ENCODE peak calls at places on chromosomes 6 and 20, in ten cellular contexts. One of them, this sample, is unnamed.

GRCh38 chr20:13611726-13612125 is 27.0 kb downstream of the TASP1 start:
- DNase-seq in cardiac muscle cell: no peak
- DNase-seq in BE2C: no peak
- DNase-seq in left ventricle myocardium inferior: no peak
- DNase-seq in right cardiac atrium: no peak
- DNase-seq in choroid plexus epithelial cell: no peak
- DNase-seq in WERI-Rb-1: no peak
- DNase-seq in AG09309: no peak
- DNase-seq in Panc1: no peak
- DNase-seq in astrocyte of the cerebellum: no peak
- DNase-seq in this sample: no peak

GRCh38 chr6:87907521-87907920 is 140.1 kb upstream of the SPACA1 start:
- DNase-seq in cardiac muscle cell: peak
- DNase-seq in BE2C: no peak
- DNase-seq in left ventricle myocardium inferior: no peak
- DNase-seq in right cardiac atrium: no peak
- DNase-seq in choroid plexus epithelial cell: peak
- DNase-seq in WERI-Rb-1: no peak
- DNase-seq in AG09309: peak
- DNase-seq in Panc1: no peak
- DNase-seq in astrocyte of the cerebellum: peak
- DNase-seq in this sample: no peak

GRCh38 chr6:9502991-9503761 is 911.7 kb downstream of the TFAP2A start:
- DNase-seq in cardiac muscle cell: peak
- DNase-seq in BE2C: no peak
- DNase-seq in left ventricle myocardium inferior: no peak
- DNase-seq in right cardiac atrium: no peak
- DNase-seq in choroid plexus epithelial cell: peak
- DNase-seq in WERI-Rb-1: no peak
- DNase-seq in AG09309: no peak
- DNase-seq in Panc1: peak
- DNase-seq in astrocyte of the cerebellum: peak
- DNase-seq in this sample: peak

GRCh38 chr20:11852801-11853200 is 64.9 kb upstream of the BTBD3 start:
- DNase-seq in cardiac muscle cell: peak
- DNase-seq in BE2C: no peak
- DNase-seq in left ventricle myocardium inferior: no peak
- DNase-seq in right cardiac atrium: no peak
- DNase-seq in choroid plexus epithelial cell: peak
- DNase-seq in WERI-Rb-1: no peak
- DNase-seq in AG09309: no peak
- DNase-seq in Panc1: no peak
- DNase-seq in astrocyte of the cerebellum: no peak
- DNase-seq in this sample: no peak

GRCh38 chr6:117976030-117976651 is 69.1 kb downstream of the SLC35F1 start:
- DNase-seq in cardiac muscle cell: peak
- DNase-seq in BE2C: peak
- DNase-seq in left ventricle myocardium inferior: no peak
- DNase-seq in right cardiac atrium: no peak
- DNase-seq in choroid plexus epithelial cell: peak
- DNase-seq in WERI-Rb-1: peak
- DNase-seq in AG09309: peak
- DNase-seq in Panc1: peak
- DNase-seq in astrocyte of the cerebellum: peak
- DNase-seq in this sample: peak

GRCh38 chr20:44188752-44189151 is 1.8 kb upstream of the JPH2 start:
- DNase-seq in cardiac muscle cell: no peak
- DNase-seq in BE2C: no peak
- DNase-seq in left ventricle myocardium inferior: no peak
- DNase-seq in right cardiac atrium: no peak
- DNase-seq in choroid plexus epithelial cell: peak
- DNase-seq in WERI-Rb-1: no peak
- DNase-seq in AG09309: no peak
- DNase-seq in Panc1: no peak
- DNase-seq in astrocyte of the cerebellum: no peak
- DNase-seq in this sample: no peak

GRCh38 chr6:18142591-18142861 is 12.4 kb downstream of the TPMT start:
- DNase-seq in cardiac muscle cell: no peak
- DNase-seq in BE2C: no peak
- DNase-seq in left ventricle myocardium inferior: no peak
- DNase-seq in right cardiac atrium: no peak
- DNase-seq in choroid plexus epithelial cell: no peak
- DNase-seq in WERI-Rb-1: no peak
- DNase-seq in AG09309: no peak
- DNase-seq in Panc1: no peak
- DNase-seq in astrocyte of the cerebellum: no peak
- DNase-seq in this sample: no peak

GRCh38 chr20:16531485-16531884 is 41.8 kb downstream of the KIF16B start:
- DNase-seq in cardiac muscle cell: no peak
- DNase-seq in BE2C: no peak
- DNase-seq in left ventricle myocardium inferior: no peak
- DNase-seq in right cardiac atrium: no peak
- DNase-seq in choroid plexus epithelial cell: no peak
- DNase-seq in WERI-Rb-1: no peak
- DNase-seq in AG09309: no peak
- DNase-seq in Panc1: no peak
- DNase-seq in astrocyte of the cerebellum: no peak
- DNase-seq in this sample: no peak

GRCh38 chr6:134515976-134516375 is 198.1 kb upstream of the SGK1 start:
- DNase-seq in cardiac muscle cell: peak
- DNase-seq in BE2C: no peak
- DNase-seq in left ventricle myocardium inferior: no peak
- DNase-seq in right cardiac atrium: no peak
- DNase-seq in choroid plexus epithelial cell: peak
- DNase-seq in WERI-Rb-1: no peak
- DNase-seq in AG09309: no peak
- DNase-seq in Panc1: no peak
- DNase-seq in astrocyte of the cerebellum: no peak
- DNase-seq in this sample: no peak

GRCh38 chr6:134519456-134519855 is 201.5 kb upstream of the SGK1 start:
- DNase-seq in cardiac muscle cell: peak
- DNase-seq in BE2C: no peak
- DNase-seq in left ventricle myocardium inferior: no peak
- DNase-seq in right cardiac atrium: peak
- DNase-seq in choroid plexus epithelial cell: peak
- DNase-seq in WERI-Rb-1: no peak
- DNase-seq in AG09309: no peak
- DNase-seq in Panc1: no peak
- DNase-seq in astrocyte of the cerebellum: no peak
- DNase-seq in this sample: no peak

GRCh38 chr6:134517863-134518262 is 200.0 kb upstream of the SGK1 start:
- DNase-seq in cardiac muscle cell: peak
- DNase-seq in BE2C: peak
- DNase-seq in left ventricle myocardium inferior: no peak
- DNase-seq in right cardiac atrium: no peak
- DNase-seq in choroid plexus epithelial cell: no peak
- DNase-seq in WERI-Rb-1: no peak
- DNase-seq in AG09309: no peak
- DNase-seq in Panc1: no peak
- DNase-seq in astrocyte of the cerebellum: no peak
- DNase-seq in this sample: no peak

GRCh38 chr6:134516582-134516981 is 198.7 kb upstream of the SGK1 start:
- DNase-seq in cardiac muscle cell: peak
- DNase-seq in BE2C: no peak
- DNase-seq in left ventricle myocardium inferior: no peak
- DNase-seq in right cardiac atrium: no peak
- DNase-seq in choroid plexus epithelial cell: peak
- DNase-seq in WERI-Rb-1: no peak
- DNase-seq in AG09309: no peak
- DNase-seq in Panc1: no peak
- DNase-seq in astrocyte of the cerebellum: no peak
- DNase-seq in this sample: no peak

DNA sequence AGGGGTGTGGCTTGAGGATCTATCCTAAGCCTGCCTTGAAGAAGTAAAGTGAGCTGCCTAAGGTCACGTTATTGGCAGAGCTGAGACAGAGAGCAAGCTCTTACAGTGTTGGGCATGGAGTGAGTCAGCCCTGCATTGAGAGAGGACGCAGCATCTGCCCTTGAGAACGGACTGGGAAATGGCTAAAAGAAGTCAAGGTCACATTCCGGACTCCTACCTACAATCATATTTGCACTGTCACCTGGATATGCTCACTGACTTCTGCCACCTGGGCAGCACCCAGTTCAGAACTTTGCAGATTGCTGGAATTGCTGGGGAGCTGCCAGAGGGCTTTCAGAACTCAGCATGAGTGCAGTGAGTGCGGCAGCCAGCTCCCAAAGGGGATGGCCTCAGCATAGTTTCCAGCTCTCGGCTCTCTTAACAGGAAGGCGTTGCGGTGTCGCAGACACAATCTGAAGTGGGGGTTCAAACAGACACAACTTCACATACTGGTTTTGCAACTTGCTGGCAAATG is 199.3 kb upstream of the SGK1 start:
- DNase-seq in cardiac muscle cell: peak
- DNase-seq in BE2C: peak
- DNase-seq in left ventricle myocardium inferior: peak
- DNase-seq in right cardiac atrium: peak
- DNase-seq in choroid plexus epithelial cell: peak
- DNase-seq in WERI-Rb-1: no peak
- DNase-seq in AG09309: peak
- DNase-seq in Panc1: no peak
- DNase-seq in astrocyte of the cerebellum: peak
- DNase-seq in this sample: peak
- H3K4me3 ChIP-seq in cardiac muscle cell: no peak
- H3K4me3 ChIP-seq in BE2C: peak
- H3K4me3 ChIP-seq in left ventricle myocardium inferior: peak
- H3K4me3 ChIP-seq in right cardiac atrium: no peak
- H3K4me3 ChIP-seq in choroid plexus epithelial cell: no peak
- H3K4me3 ChIP-seq in WERI-Rb-1: no peak
- H3K4me3 ChIP-seq in AG09309: peak
- H3K4me3 ChIP-seq in Panc1: peak
- H3K4me3 ChIP-seq in astrocyte of the cerebellum: no peak
- H3K4me3 ChIP-seq in this sample: no peak

DNA sequence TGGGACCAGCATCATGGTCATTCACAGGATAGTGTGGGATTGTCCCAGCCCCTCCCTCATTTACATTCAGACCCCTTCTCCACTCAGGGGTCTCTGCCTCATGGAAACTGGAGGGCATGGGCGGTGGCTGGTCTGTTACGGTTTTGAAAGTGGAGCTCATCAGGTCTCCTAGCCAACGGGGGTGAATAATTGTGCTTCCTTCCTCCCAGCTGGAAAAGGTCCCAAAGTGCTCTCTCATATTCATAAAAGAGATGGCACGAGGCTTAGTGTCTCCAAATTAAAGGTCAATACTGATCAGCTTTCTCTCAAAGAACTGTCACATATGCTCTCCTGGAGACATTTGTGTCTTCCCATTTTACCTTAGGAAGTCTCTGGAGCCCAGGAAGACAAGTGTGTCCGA is 19.9 kb downstream of the JARID2 start:
- DNase-seq in cardiac muscle cell: no peak
- DNase-seq in BE2C: no peak
- DNase-seq in left ventricle myocardium inferior: no peak
- DNase-seq in right cardiac atrium: no peak
- DNase-seq in choroid plexus epithelial cell: no peak
- DNase-seq in WERI-Rb-1: no peak
- DNase-seq in AG09309: no peak
- DNase-seq in Panc1: no peak
- DNase-seq in astrocyte of the cerebellum: no peak
- DNase-seq in this sample: no peak
- H3K4me3 ChIP-seq in cardiac muscle cell: no peak
- H3K4me3 ChIP-seq in BE2C: no peak
- H3K4me3 ChIP-seq in left ventricle myocardium inferior: peak
- H3K4me3 ChIP-seq in right cardiac atrium: no peak
- H3K4me3 ChIP-seq in choroid plexus epithelial cell: no peak
- H3K4me3 ChIP-seq in WERI-Rb-1: no peak
- H3K4me3 ChIP-seq in AG09309: no peak
- H3K4me3 ChIP-seq in Panc1: no peak
- H3K4me3 ChIP-seq in astrocyte of the cerebellum: no peak
- H3K4me3 ChIP-seq in this sample: no peak

GRCh38 chr6:35722121-35722761 is 14.6 kb upstream of the ARMC12 start:
- DNase-seq in cardiac muscle cell: peak
- DNase-seq in BE2C: no peak
- DNase-seq in left ventricle myocardium inferior: peak
- DNase-seq in right cardiac atrium: peak
- DNase-seq in choroid plexus epithelial cell: peak
- DNase-seq in WERI-Rb-1: no peak
- DNase-seq in AG09309: no peak
- DNase-seq in Panc1: no peak
- DNase-seq in astrocyte of the cerebellum: no peak
- DNase-seq in this sample: no peak

GRCh38 chr6:35718911-35719381 is 17.9 kb upstream of the ARMC12 start:
- DNase-seq in cardiac muscle cell: no peak
- DNase-seq in BE2C: no peak
- DNase-seq in left ventricle myocardium inferior: no peak
- DNase-seq in right cardiac atrium: peak
- DNase-seq in choroid plexus epithelial cell: peak
- DNase-seq in WERI-Rb-1: no peak
- DNase-seq in AG09309: no peak
- DNase-seq in Panc1: no peak
- DNase-seq in astrocyte of the cerebellum: no peak
- DNase-seq in this sample: no peak

GRCh38 chr6:35719407-35719829 is 17.4 kb upstream of the ARMC12 start:
- DNase-seq in cardiac muscle cell: no peak
- DNase-seq in BE2C: no peak
- DNase-seq in left ventricle myocardium inferior: no peak
- DNase-seq in right cardiac atrium: no peak
- DNase-seq in choroid plexus epithelial cell: no peak
- DNase-seq in WERI-Rb-1: no peak
- DNase-seq in AG09309: no peak
- DNase-seq in Panc1: no peak
- DNase-seq in astrocyte of the cerebellum: no peak
- DNase-seq in this sample: no peak

GRCh38 chr6:35718354-35718695 is 18.5 kb upstream of the ARMC12 start:
- DNase-seq in cardiac muscle cell: no peak
- DNase-seq in BE2C: no peak
- DNase-seq in left ventricle myocardium inferior: no peak
- DNase-seq in right cardiac atrium: no peak
- DNase-seq in choroid plexus epithelial cell: no peak
- DNase-seq in WERI-Rb-1: no peak
- DNase-seq in AG09309: no peak
- DNase-seq in Panc1: no peak
- DNase-seq in astrocyte of the cerebellum: no peak
- DNase-seq in this sample: no peak

GRCh38 chr6:35719830-35720733 is 16.8 kb upstream of the ARMC12 start:
- DNase-seq in cardiac muscle cell: peak
- DNase-seq in BE2C: peak
- DNase-seq in left ventricle myocardium inferior: peak
- DNase-seq in right cardiac atrium: peak
- DNase-seq in choroid plexus epithelial cell: peak
- DNase-seq in WERI-Rb-1: no peak
- DNase-seq in AG09309: no peak
- DNase-seq in Panc1: no peak
- DNase-seq in astrocyte of the cerebellum: no peak
- DNase-seq in this sample: peak
- H3K4me3 ChIP-seq in cardiac muscle cell: peak
- H3K4me3 ChIP-seq in BE2C: peak
- H3K4me3 ChIP-seq in left ventricle myocardium inferior: peak
- H3K4me3 ChIP-seq in right cardiac atrium: no peak
- H3K4me3 ChIP-seq in choroid plexus epithelial cell: peak
- H3K4me3 ChIP-seq in WERI-Rb-1: no peak
- H3K4me3 ChIP-seq in AG09309: no peak
- H3K4me3 ChIP-seq in Panc1: no peak
- H3K4me3 ChIP-seq in astrocyte of the cerebellum: no peak
- H3K4me3 ChIP-seq in this sample: no peak

GRCh38 chr6:42451595-42452170 is at the start of gene TRERF1:
- DNase-seq in cardiac muscle cell: peak
- DNase-seq in BE2C: peak
- DNase-seq in left ventricle myocardium inferior: peak
- DNase-seq in right cardiac atrium: peak
- DNase-seq in choroid plexus epithelial cell: peak
- DNase-seq in WERI-Rb-1: peak
- DNase-seq in AG09309: no peak
- DNase-seq in Panc1: no peak
- DNase-seq in astrocyte of the cerebellum: no peak
- DNase-seq in this sample: peak

GRCh38 chr6:42453027-42453648 is 1.4 kb upstream of the TRERF1 start:
- DNase-seq in cardiac muscle cell: peak
- DNase-seq in BE2C: peak
- DNase-seq in left ventricle myocardium inferior: peak
- DNase-seq in right cardiac atrium: peak
- DNase-seq in choroid plexus epithelial cell: peak
- DNase-seq in WERI-Rb-1: peak
- DNase-seq in AG09309: peak
- DNase-seq in Panc1: peak
- DNase-seq in astrocyte of the cerebellum: no peak
- DNase-seq in this sample: peak

GRCh38 chr6:42452171-42453026 is 673 bp upstream of the TRERF1 start:
- DNase-seq in cardiac muscle cell: peak
- DNase-seq in BE2C: peak
- DNase-seq in left ventricle myocardium inferior: peak
- DNase-seq in right cardiac atrium: peak
- DNase-seq in choroid plexus epithelial cell: peak
- DNase-seq in WERI-Rb-1: peak
- DNase-seq in AG09309: no peak
- DNase-seq in Panc1: no peak
- DNase-seq in astrocyte of the cerebellum: no peak
- DNase-seq in this sample: peak

GRCh38 chr6:42453649-42454427 is 2.1 kb upstream of the TRERF1 start:
- DNase-seq in cardiac muscle cell: peak
- DNase-seq in BE2C: no peak
- DNase-seq in left ventricle myocardium inferior: peak
- DNase-seq in right cardiac atrium: peak
- DNase-seq in choroid plexus epithelial cell: peak
- DNase-seq in WERI-Rb-1: peak
- DNase-seq in AG09309: no peak
- DNase-seq in Panc1: no peak
- DNase-seq in astrocyte of the cerebellum: no peak
- DNase-seq in this sample: peak

GRCh38 chr6:42454428-42454791 is 2.7 kb upstream of the TRERF1 start:
- DNase-seq in cardiac muscle cell: peak
- DNase-seq in BE2C: no peak
- DNase-seq in left ventricle myocardium inferior: peak
- DNase-seq in right cardiac atrium: peak
- DNase-seq in choroid plexus epithelial cell: no peak
- DNase-seq in WERI-Rb-1: peak
- DNase-seq in AG09309: no peak
- DNase-seq in Panc1: no peak
- DNase-seq in astrocyte of the cerebellum: no peak
- DNase-seq in this sample: peak
- H3K4me3 ChIP-seq in cardiac muscle cell: peak
- H3K4me3 ChIP-seq in BE2C: no peak
- H3K4me3 ChIP-seq in left ventricle myocardium inferior: peak
- H3K4me3 ChIP-seq in right cardiac atrium: peak
- H3K4me3 ChIP-seq in choroid plexus epithelial cell: no peak
- H3K4me3 ChIP-seq in WERI-Rb-1: peak
- H3K4me3 ChIP-seq in AG09309: no peak
- H3K4me3 ChIP-seq in Panc1: peak
- H3K4me3 ChIP-seq in astrocyte of the cerebellum: no peak
- H3K4me3 ChIP-seq in this sample: peak